ENCODE peak calls at places on chromosome 11, in six cellular contexts. F, M, G, I, Y and B are unnamed samples.

GRCh38 chr11:63845305-63845704 is 6.4 kb downstream of the MARK2 start:
- DNase-seq in F (no peak), M (no peak), G (no peak), I (no peak), Y (no peak), B (no peak)

GRCh38 chr11:46874586-46874985 is 28.5 kb upstream of the CKAP5 start:
- DNase-seq in F (no peak), M (no peak), G (no peak), I (no peak), Y (no peak), B (no peak)

GRCh38 chr11:15911377-15912044 is 444.8 kb downstream of the SOX6 start:
- DNase-seq in F (no peak), M (peak; percentile 58), G (no peak), I (no peak), Y (no peak), B (no peak)

GRCh38 chr11:69430566-69430965 is 50.9 kb upstream of the LINC01488 start:
- DNase-seq in F (no peak), M (no peak), G (no peak), I (no peak), Y (no peak), B (no peak)

GRCh38 chr11:46451759-46452158 is 60.2 kb upstream of the CHRM4 start:
- DNase-seq in F (no peak), M (no peak), G (no peak), I (no peak), Y (no peak), B (no peak)

GRCh38 chr11:10716122-10716521 is 22.6 kb upstream of the IRAG1 start:
- DNase-seq in F (no peak), M (no peak), G (no peak), I (no peak), Y (no peak), B (no peak)

GRCh38 chr11:131561486-131561885 is 191.1 kb downstream of the NTM start:
- DNase-seq in F (no peak), M (no peak), G (no peak), I (no peak), Y (no peak), B (no peak)

GRCh38 chr11:79206951-79207350 is 233.9 kb downstream of the TENM4 start:
- DNase-seq in F (no peak), M (no peak), G (no peak), I (no peak), Y (no peak), B (no peak)